ENCODE peak calls at places on chromosomes 4 and X, in four cellular contexts. E, L, Q and Y are unnamed samples.

GRCh38 chrX:97238632-97239031 is 354.9 kb downstream of the RPA4 start:
- DNase-seq in E (no peak), L (no peak), Q (no peak), Y (no peak)

GRCh38 chrX:119990409-119990994 is 47.0 kb upstream of the NKAP start:
- DNase-seq in E (no peak), L (peak), Q (no peak), Y (no peak)

GRCh38 chrX:108353452-108353851 is 84.8 kb downstream of the COL4A6 start:
- DNase-seq in E (no peak), L (no peak), Q (no peak), Y (no peak)

GRCh38 chrX:5051831-5052491 is 1176.7 kb downstream of the NLGN4X start:
- DNase-seq in E (peak), L (peak), Q (no peak), Y (peak)

GRCh38 chr4:185665655-185666054 is 130.3 kb upstream of the PDLIM3 start:
- DNase-seq in E (no peak), L (no peak), Q (no peak), Y (no peak)

GRCh38 chr4:6474053-6474568 is 1.7 kb upstream of the PPP2R2C start:
- DNase-seq in E (no peak), L (no peak), Q (peak), Y (peak)

GRCh38 chrX:75989806-75990590 is 182.9 kb upstream of the PBDC1 start:
- DNase-seq in E (no peak), L (no peak), Q (no peak), Y (no peak)

GRCh38 chr4:86926428-86927086 is 8.3 kb upstream of the AFF1 start:
- DNase-seq in E (no peak), L (no peak), Q (no peak), Y (no peak)

GRCh38 chr4:155705664-155706063 is 39.0 kb downstream of the GUCY1A1 start:
- DNase-seq in E (no peak), L (no peak), Q (no peak), Y (no peak)

GRCh38 chr4:184039963-184040383 is 134.9 kb downstream of the STOX2 start:
- DNase-seq in E (no peak), L (no peak), Q (no peak), Y (no peak)

GRCh38 chr4:150960079-150960478 is 55.0 kb downstream of the LRBA start:
- DNase-seq in E (no peak), L (no peak), Q (no peak), Y (no peak)

GRCh38 chr4:75724867-75725724 is 719 bp downstream of the USO1 start:
- DNase-seq in E (peak), L (peak), Q (peak), Y (peak)

GRCh38 chr4:75723117-75723801 is 1.1 kb upstream of the USO1 start:
- DNase-seq in E (no peak), L (peak), Q (no peak), Y (no peak)

GRCh38 chr4:75722417-75722816 is 2.0 kb upstream of the USO1 start:
- DNase-seq in E (no peak), L (no peak), Q (no peak), Y (no peak)

GRCh38 chr4:75723802-75724065 is 643 bp upstream of the USO1 start:
- DNase-seq in E (no peak), L (no peak), Q (no peak), Y (no peak)

GRCh38 chr4:75724066-75724866 is at the start of gene USO1:
- DNase-seq in E (peak), L (peak), Q (peak), Y (peak)
- TF ChIP-seq CTCF in E (peak), L (peak), Q (peak), Y (no peak)

GRCh38 chr4:13543648-13544555 is at the start of gene NKX3-2:
- DNase-seq in E (no peak), L (no peak), Q (peak), Y (no peak)
- TF ChIP-seq CTCF in E (no peak), L (no peak), Q (no peak), Y (no peak)

GRCh38 chr4:99885687-99886086 is 8.5 kb downstream of the LAMTOR3 start:
- DNase-seq in E (no peak), L (no peak), Q (no peak), Y (no peak)

GRCh38 chr4:99886146-99886545 is 8.1 kb downstream of the LAMTOR3 start:
- DNase-seq in E (no peak), L (no peak), Q (no peak), Y (no peak)

GRCh38 chr4:99879458-99879857 is 14.8 kb downstream of the LAMTOR3 start:
- DNase-seq in E (no peak), L (no peak), Q (no peak), Y (no peak)

GRCh38 chr4:99887837-99888236 is 6.4 kb downstream of the LAMTOR3 start:
- DNase-seq in E (no peak), L (no peak), Q (no peak), Y (no peak)

GRCh38 chr4:99885063-99885664 is 9.1 kb downstream of the LAMTOR3 start:
- DNase-seq in E (no peak), L (no peak), Q (no peak), Y (no peak)
- TF ChIP-seq CTCF in E (no peak), L (no peak), Q (no peak), Y (no peak)

GRCh38 chr4:177057191-177057590 is 252.5 kb upstream of the NEIL3 start:
- DNase-seq in E (no peak), L (no peak), Q (no peak), Y (no peak)

GRCh38 chr4:177047851-177048174 is 255.1 kb upstream of the VEGFC start:
- DNase-seq in E (no peak), L (no peak), Q (no peak), Y (no peak)

GRCh38 chr4:177047070-177047850 is 254.5 kb upstream of the VEGFC start:
- DNase-seq in E (peak), L (peak), Q (peak), Y (no peak)

GRCh38 chr4:177052211-177052725 is 257.4 kb upstream of the NEIL3 start:
- DNase-seq in E (no peak), L (no peak), Q (no peak), Y (no peak)

DNA sequence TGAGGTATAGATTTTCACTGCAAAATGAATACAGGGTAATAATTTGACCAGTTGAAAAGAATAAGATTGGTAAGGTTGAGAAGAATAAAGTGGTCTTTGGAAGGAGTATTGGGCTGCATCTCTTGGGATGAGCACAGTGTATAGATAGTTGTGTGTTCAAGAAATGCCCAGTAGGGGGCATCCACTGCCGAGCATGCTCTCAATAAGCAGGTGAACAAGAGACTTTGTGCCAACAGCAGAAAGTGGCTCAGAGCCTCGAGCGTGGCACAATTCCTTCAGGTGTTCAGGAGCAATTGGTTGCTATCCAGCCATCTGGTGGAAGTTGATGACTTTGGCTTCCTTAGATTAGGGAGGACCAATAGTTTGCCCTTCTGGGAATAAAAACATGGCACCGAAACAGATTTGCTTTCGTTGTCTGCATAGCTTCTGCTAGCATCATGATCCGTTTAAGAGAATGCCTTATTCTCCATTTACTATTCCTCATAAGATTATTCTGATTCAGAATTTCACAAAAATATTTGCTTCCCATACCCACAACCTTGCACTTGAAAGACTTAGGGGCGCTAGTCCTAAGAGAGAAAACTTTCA is 258.1 kb upstream of the NEIL3 start:
- DNase-seq in E (no peak), L (peak), Q (no peak), Y (no peak)
- TF ChIP-seq CTCF in E (no peak), L (peak), Q (peak), Y (no peak)

GRCh38 chr4:55409468-55410171 is 13.9 kb downstream of the TMEM165 start:
- DNase-seq in E (no peak), L (no peak), Q (no peak), Y (no peak)
- TF ChIP-seq CTCF in E (no peak), L (no peak), Q (no peak), Y (no peak)

GRCh38 chrX:68945603-68946228 is 116.9 kb downstream of the EFNB1 start:
- DNase-seq in E (peak), L (no peak), Q (peak), Y (no peak)
- TF ChIP-seq CTCF in E (no peak), L (no peak), Q (peak), Y (no peak)

DNA sequence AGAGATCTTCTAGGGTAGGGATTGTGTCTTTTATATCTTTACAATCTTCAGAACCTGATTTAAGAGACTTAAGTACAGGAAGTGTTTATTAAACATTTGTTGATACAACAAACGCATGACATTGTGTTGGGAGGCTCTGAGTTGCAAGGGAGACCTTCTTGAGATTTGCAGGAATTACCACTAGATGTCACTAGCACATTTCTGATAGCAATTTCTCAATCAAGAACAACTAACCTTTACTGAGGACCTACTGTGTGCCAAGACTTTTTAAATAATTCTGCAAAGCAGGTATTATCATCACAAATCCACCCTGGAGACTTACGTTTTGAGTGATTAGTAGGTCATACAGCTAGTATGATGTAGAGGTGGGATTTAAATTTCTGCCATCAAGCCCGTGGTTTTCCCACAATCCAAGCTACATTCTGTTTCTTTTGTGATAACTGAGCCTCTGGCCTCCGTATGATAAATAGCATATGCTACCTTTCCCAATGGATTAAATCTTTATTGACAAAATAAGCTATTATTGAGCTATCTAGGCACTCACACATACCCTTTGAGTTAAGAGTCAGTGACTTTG is 986.0 kb downstream of the CCSER1 start:
- DNase-seq in E (no peak), L (no peak), Q (no peak), Y (no peak)
- TF ChIP-seq CTCF in E (no peak), L (peak), Q (no peak), Y (no peak)

GRCh38 chr4:57199267-57199666 is 89.1 kb upstream of the IGFBP7 start:
- DNase-seq in E (no peak), L (no peak), Q (no peak), Y (no peak)
- TF ChIP-seq CTCF in E (no peak), L (no peak), Q (no peak), Y (no peak)

GRCh38 chrX:68238568-68238967 is 194.7 kb downstream of the OPHN1 start:
- DNase-seq in E (no peak), L (no peak), Q (no peak), Y (no peak)
- TF ChIP-seq CTCF in E (no peak), L (no peak), Q (peak), Y (no peak)

DNA sequence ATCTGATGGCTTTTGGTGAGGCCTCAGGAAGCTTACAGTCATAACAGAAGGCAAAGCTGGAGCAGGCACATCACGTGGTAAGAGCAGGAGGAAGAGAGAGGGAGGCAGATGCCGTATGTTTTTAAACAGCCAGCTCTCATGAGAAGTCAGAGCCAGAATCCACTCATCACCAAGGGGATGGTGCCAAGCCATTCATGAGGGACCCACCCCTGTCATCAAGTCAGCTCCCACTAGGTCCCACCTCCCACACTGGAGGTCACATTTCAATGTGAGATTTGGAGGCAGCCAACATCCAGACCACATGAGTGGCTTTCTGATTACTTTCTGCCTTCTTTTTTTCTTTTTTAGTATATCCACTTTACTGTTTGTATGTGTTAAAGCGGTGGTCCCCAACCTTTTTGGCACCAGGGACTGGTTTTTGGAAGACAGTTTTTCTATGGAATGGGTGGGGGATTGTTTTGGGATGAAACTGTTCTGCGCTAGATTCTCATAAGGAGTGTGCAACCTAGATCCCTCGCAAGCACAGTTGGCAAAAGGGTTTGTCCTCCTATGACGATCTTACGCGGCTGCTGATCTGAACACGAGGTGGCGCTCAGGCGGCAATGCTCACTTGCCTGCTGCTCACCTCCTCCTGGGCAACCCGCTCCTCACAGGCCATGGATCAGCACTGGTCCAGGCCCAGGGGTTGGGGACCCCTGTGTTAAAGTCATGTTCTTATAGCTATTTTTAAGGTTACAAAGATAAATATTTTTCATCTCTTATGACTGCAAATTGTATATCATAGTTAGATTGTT is 61.7 kb downstream of the SLIT2 start:
- DNase-seq in E (no peak), L (peak), Q (peak), Y (no peak)
- TF ChIP-seq CTCF in E (no peak), L (no peak), Q (no peak), Y (no peak)